ENCODE peak calls at places on chromosomes 2 and 18, in four cellular contexts. P, G, U and O are unnamed samples.

GRCh38 chr2:210523650-210524289 is 32.6 kb upstream of the CPS1 start:
- DNase-seq in P (no peak), U (no peak), G (no peak), O (no peak)

GRCh38 chr2:2016912-2017311 is 272.6 kb upstream of the PXDN start:
- DNase-seq in G (no peak), U (no peak), P (no peak), O (no peak)

GRCh38 chr2:40244251-40245010 is 207.5 kb downstream of the SLC8A1 start:
- DNase-seq in G (peak), U (peak), P (peak), O (no peak)

GRCh38 chr2:36965751-36966369 is 476 bp downstream of the STRN start:
- DNase-seq in P (peak), G (peak), U (no peak), O (no peak)

GRCh38 chr2:130807659-130808385 is 28.9 kb upstream of the ARHGEF4 start:
- DNase-seq in G (no peak), P (no peak), U (no peak), O (no peak)

GRCh38 chr18:48230459-48231113 is 178.6 kb downstream of the ZBTB7C start:
- DNase-seq in U (peak), P (peak), G (peak), O (peak)

GRCh38 chr2:18106841-18107240 is 228.4 kb downstream of the KCNS3 start:
- DNase-seq in G (no peak), P (no peak), U (no peak), O (no peak)

GRCh38 chr18:21489919-21490495 is 110.5 kb downstream of the ESCO1 start:
- DNase-seq in U (no peak), G (no peak), P (no peak), O (no peak)

GRCh38 chr2:233453111-233453915 is 99.0 kb downstream of the DGKD start:
- DNase-seq in U (no peak), G (no peak), P (no peak), O (no peak)

GRCh38 chr2:214843823-214844222 is 34.3 kb upstream of the BARD1 start:
- DNase-seq in G (no peak), U (no peak), P (no peak), O (no peak)

GRCh38 chr18:49041677-49042570 is 91.2 kb upstream of the SMAD7 start:
- DNase-seq in P (no peak), U (peak), G (peak), O (no peak)

GRCh38 chr2:240623531-240624010 is 1.7 kb upstream of the GPR35 start:
- DNase-seq in U (no peak), P (no peak), G (no peak), O (no peak)

GRCh38 chr2:99858951-99859596 is 283.3 kb downstream of the AFF3 start:
- DNase-seq in G (peak), U (no peak), P (no peak), O (no peak)

GRCh38 chr2:17850151-17850550 is 28.3 kb upstream of the KCNS3 start:
- DNase-seq in G (no peak), P (no peak), U (no peak), O (no peak)

GRCh38 chr18:22045221-22045918 is 124.0 kb upstream of the GATA6 start:
- DNase-seq in G (no peak), U (no peak), P (no peak), O (no peak)

DNA sequence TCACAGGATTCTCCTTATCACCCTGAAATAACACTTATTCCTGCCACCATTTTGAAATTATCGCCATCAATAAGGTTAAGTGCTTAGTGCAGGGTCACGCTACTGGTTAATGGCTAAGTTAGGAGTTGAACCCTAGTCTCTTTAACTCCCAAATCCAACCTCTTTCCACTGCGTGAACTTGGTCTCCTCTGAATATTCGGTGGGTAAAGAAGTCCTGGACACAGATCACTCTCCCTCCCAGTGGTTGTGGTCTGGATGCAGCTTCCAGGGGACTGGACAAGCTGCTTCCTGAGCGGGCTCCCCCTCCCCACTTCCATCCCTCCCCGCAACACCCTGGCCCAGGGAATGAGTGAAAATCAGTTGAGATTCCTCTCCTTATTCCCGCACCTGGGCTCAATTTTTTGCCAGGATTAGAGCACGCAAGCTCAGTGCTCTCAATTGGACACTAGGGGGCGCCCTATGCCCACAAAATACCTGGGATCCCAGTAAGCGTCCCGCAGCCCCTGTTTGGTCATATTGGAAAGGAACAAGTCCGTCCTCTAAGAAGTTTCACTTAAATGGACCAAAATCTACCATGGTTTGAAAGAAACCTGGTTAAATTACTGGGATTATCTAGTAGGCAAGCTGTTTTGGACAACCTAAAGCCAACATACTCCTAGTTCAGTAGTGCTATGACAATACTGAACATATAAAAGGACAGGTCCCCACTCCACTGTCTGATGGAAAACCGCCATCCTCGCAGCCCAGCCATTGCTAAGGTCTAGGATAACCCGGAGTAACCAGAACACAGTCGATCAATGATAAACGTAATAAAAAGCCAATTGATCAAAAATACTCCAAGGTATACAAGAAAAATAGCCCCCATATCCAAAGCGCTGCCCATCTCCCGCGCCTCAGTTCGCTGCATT is 40.4 kb downstream of the DHRS9 start:
- DNase-seq in G (peak), U (peak), P (peak), O (peak)
- TF ChIP-seq CTCF in G (peak), U (peak), P (peak), O (peak)

GRCh38 chr2:127526142-127526939 is at the start of gene IWS1:
- DNase-seq in U (peak), P (peak), G (peak), O (peak)

GRCh38 chr2:127530245-127531132 is 4.2 kb upstream of the IWS1 start:
- DNase-seq in G (no peak), U (no peak), P (no peak), O (no peak)

GRCh38 chr2:127525692-127526141 is 572 bp downstream of the IWS1 start:
- DNase-seq in U (peak), P (no peak), G (peak), O (no peak)

GRCh38 chr2:127528487-127528886 is 2.2 kb upstream of the IWS1 start:
- DNase-seq in G (no peak), U (no peak), P (no peak), O (no peak)

GRCh38 chr2:127526940-127527804 is 883 bp upstream of the IWS1 start:
- DNase-seq in U (no peak), G (no peak), P (no peak), O (no peak)
- TF ChIP-seq CTCF in U (peak), G (no peak), P (no peak), O (peak)

GRCh38 chr2:120150040-120150482 is 73.1 kb downstream of the TMEM185B start:
- DNase-seq in U (peak), P (no peak), G (no peak), O (no peak)

GRCh38 chr2:120149406-120149805 is 73.8 kb downstream of the TMEM185B start:
- DNase-seq in G (no peak), U (no peak), P (no peak), O (no peak)

GRCh38 chr2:120161190-120161589 is 62.0 kb downstream of the TMEM185B start:
- DNase-seq in U (peak), G (no peak), P (no peak), O (no peak)

GRCh38 chr2:120155308-120155707 is 67.9 kb downstream of the TMEM185B start:
- DNase-seq in P (no peak), G (no peak), U (no peak), O (no peak)
- TF ChIP-seq CTCF in P (no peak), G (no peak), U (no peak), O (no peak)

GRCh38 chr2:206800501-206801416 is 35.4 kb downstream of the FASTKD2 start:
- DNase-seq in P (peak), U (peak), G (peak), O (no peak)
- TF ChIP-seq CTCF in P (peak), U (peak), G (peak), O (peak)

GRCh38 chr18:75880913-75881504 is 453.5 kb upstream of the SMIM21 start:
- DNase-seq in U (no peak), G (no peak), P (no peak), O (no peak)

GRCh38 chr18:75880266-75880665 is 452.8 kb upstream of the SMIM21 start:
- DNase-seq in G (no peak), P (no peak), U (no peak), O (no peak)

GRCh38 chr18:75879196-75879595 is 451.7 kb upstream of the SMIM21 start:
- DNase-seq in P (no peak), G (peak), U (no peak), O (no peak)

DNA sequence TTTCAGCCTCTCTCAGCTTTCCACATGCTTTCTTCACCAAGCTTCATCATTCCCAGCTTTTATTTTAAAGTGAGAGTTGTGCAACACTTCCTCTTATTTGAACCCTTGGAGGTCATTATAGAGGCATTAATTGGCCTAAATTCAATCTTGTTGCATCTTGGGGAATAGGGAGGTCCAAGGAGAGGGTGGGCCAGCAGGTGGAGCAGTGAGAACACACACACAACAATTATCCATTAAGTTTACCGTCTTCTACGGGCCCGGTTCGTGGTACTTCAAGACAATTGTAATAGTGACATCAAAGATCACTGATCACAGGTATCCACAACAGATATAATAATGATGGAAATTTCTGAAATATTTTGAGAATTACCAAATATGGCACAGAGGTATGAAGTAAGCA is 457.2 kb upstream of the SMIM21 start:
- DNase-seq in G (no peak), P (no peak), U (no peak), O (no peak)
- TF ChIP-seq CTCF in G (peak), P (no peak), U (no peak), O (no peak)

GRCh38 chr2:110832740-110833139 is 100.4 kb downstream of the ACOXL start:
- DNase-seq in P (no peak), G (no peak), U (no peak), O (no peak)
- TF ChIP-seq CTCF in P (no peak), G (no peak), U (no peak), O (peak)

GRCh38 chr2:47046271-47046670 is 108.8 kb downstream of the STPG4 start:
- DNase-seq in G (peak), U (peak), P (no peak), O (no peak)
- TF ChIP-seq CTCF in G (no peak), U (no peak), P (no peak), O (no peak)

DNA sequence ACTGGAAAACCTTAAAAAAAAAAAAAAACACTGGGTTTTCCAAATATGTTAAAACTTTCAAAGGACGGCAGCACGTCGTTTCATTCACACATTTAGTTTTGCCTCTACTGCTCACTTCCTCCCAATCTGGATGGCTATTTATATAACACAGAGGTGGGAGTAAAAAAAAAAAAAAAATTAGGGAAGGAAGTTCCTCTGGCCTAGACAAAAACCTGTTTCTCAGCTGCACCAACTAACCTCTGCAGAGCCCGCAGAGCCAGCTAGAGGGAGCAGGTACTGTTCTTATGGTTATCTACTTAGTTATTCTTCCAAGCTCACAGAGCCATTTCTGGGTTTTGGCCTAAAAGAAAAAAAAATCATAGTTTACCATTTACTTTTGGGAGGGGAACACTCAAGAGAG is 28.1 kb downstream of the SLC1A4 start:
- DNase-seq in G (no peak), U (no peak), P (no peak), O (no peak)
- TF ChIP-seq CTCF in G (peak), U (no peak), P (no peak), O (peak)

GRCh38 chr2:20050712-20051517 is 513 bp downstream of the LAPTM4A start:
- DNase-seq in U (peak), P (peak), G (peak), O (no peak)
- TF ChIP-seq CTCF in U (no peak), P (peak), G (peak), O (no peak)

GRCh38 chr2:16615687-16616615 is 49.7 kb downstream of the CYRIA start:
- DNase-seq in G (no peak), P (no peak), U (peak), O (no peak)
- TF ChIP-seq CTCF in G (no peak), P (no peak), U (no peak), O (no peak)